ENCODE peak calls at places on chromosomes 3 and 15, in six cellular contexts. One of them, this sample, is unnamed.

GRCh38 chr15:25438601-25439455 is at the start of gene UBE3A:
- DNase-seq in NK-92 treated with Interleukin-12 subunit alpha and Interleukin-12 subunit beta, amount 100 ng/mL, for 24 hours: peak
- DNase-seq in osteocyte: peak
- DNase-seq in IMR-90: peak
- DNase-seq in SIG-M5: no peak
- DNase-seq in activated effector memory CD4-positive, alpha-beta T cell treated with anti-CD3 and anti-CD28 coated beads, Interleukin-2, amount 50 U/mL, for 16 hours: peak
- DNase-seq in this sample: peak

GRCh38 chr3:179093807-179094206 is 22.2 kb upstream of the ZMAT3 start:
- DNase-seq in NK-92 treated with Interleukin-12 subunit alpha and Interleukin-12 subunit beta, amount 100 ng/mL, for 24 hours: no peak
- DNase-seq in osteocyte: no peak
- DNase-seq in IMR-90: peak
- DNase-seq in SIG-M5: no peak
- DNase-seq in activated effector memory CD4-positive, alpha-beta T cell treated with anti-CD3 and anti-CD28 coated beads, Interleukin-2, amount 50 U/mL, for 16 hours: no peak
- DNase-seq in this sample: peak

GRCh38 chr3:174598885-174599439 is 260.2 kb upstream of the NAALADL2 start:
- DNase-seq in NK-92 treated with Interleukin-12 subunit alpha and Interleukin-12 subunit beta, amount 100 ng/mL, for 24 hours: no peak
- DNase-seq in osteocyte: no peak
- DNase-seq in IMR-90: no peak
- DNase-seq in SIG-M5: no peak
- DNase-seq in activated effector memory CD4-positive, alpha-beta T cell treated with anti-CD3 and anti-CD28 coated beads, Interleukin-2, amount 50 U/mL, for 16 hours: no peak
- DNase-seq in this sample: no peak

GRCh38 chr3:73623996-73624362 is 762 bp downstream of the PDZRN3 start:
- DNase-seq in NK-92 treated with Interleukin-12 subunit alpha and Interleukin-12 subunit beta, amount 100 ng/mL, for 24 hours: no peak
- DNase-seq in osteocyte: peak
- DNase-seq in IMR-90: peak
- DNase-seq in SIG-M5: no peak
- DNase-seq in activated effector memory CD4-positive, alpha-beta T cell treated with anti-CD3 and anti-CD28 coated beads, Interleukin-2, amount 50 U/mL, for 16 hours: no peak
- DNase-seq in this sample: no peak

GRCh38 chr3:126414961-126415660 is 20.4 kb downstream of the CFAP100 start:
- DNase-seq in NK-92 treated with Interleukin-12 subunit alpha and Interleukin-12 subunit beta, amount 100 ng/mL, for 24 hours: no peak
- DNase-seq in osteocyte: peak
- DNase-seq in IMR-90: no peak
- DNase-seq in SIG-M5: no peak
- DNase-seq in activated effector memory CD4-positive, alpha-beta T cell treated with anti-CD3 and anti-CD28 coated beads, Interleukin-2, amount 50 U/mL, for 16 hours: no peak
- DNase-seq in this sample: no peak

GRCh38 chr3:64896173-64896925 is 208.5 kb upstream of the ADAMTS9 start:
- DNase-seq in NK-92 treated with Interleukin-12 subunit alpha and Interleukin-12 subunit beta, amount 100 ng/mL, for 24 hours: no peak
- DNase-seq in osteocyte: no peak
- DNase-seq in IMR-90: no peak
- DNase-seq in SIG-M5: no peak
- DNase-seq in activated effector memory CD4-positive, alpha-beta T cell treated with anti-CD3 and anti-CD28 coated beads, Interleukin-2, amount 50 U/mL, for 16 hours: no peak
- DNase-seq in this sample: no peak

GRCh38 chr3:179321585-179322322 is 1.1 kb upstream of the ZNF639 start:
- DNase-seq in NK-92 treated with Interleukin-12 subunit alpha and Interleukin-12 subunit beta, amount 100 ng/mL, for 24 hours: no peak
- DNase-seq in osteocyte: peak
- DNase-seq in IMR-90: peak
- DNase-seq in SIG-M5: no peak
- DNase-seq in activated effector memory CD4-positive, alpha-beta T cell treated with anti-CD3 and anti-CD28 coated beads, Interleukin-2, amount 50 U/mL, for 16 hours: no peak
- DNase-seq in this sample: no peak

GRCh38 chr15:58241872-58242271 is 103.7 kb downstream of the AQP9 start:
- DNase-seq in NK-92 treated with Interleukin-12 subunit alpha and Interleukin-12 subunit beta, amount 100 ng/mL, for 24 hours: no peak
- DNase-seq in osteocyte: no peak
- DNase-seq in IMR-90: no peak
- DNase-seq in SIG-M5: no peak
- DNase-seq in activated effector memory CD4-positive, alpha-beta T cell treated with anti-CD3 and anti-CD28 coated beads, Interleukin-2, amount 50 U/mL, for 16 hours: no peak
- DNase-seq in this sample: no peak

GRCh38 chr3:142861926-142862325 is 27.0 kb downstream of the PCOLCE2 start:
- DNase-seq in NK-92 treated with Interleukin-12 subunit alpha and Interleukin-12 subunit beta, amount 100 ng/mL, for 24 hours: no peak
- DNase-seq in osteocyte: no peak
- DNase-seq in IMR-90: no peak
- DNase-seq in SIG-M5: no peak
- DNase-seq in activated effector memory CD4-positive, alpha-beta T cell treated with anti-CD3 and anti-CD28 coated beads, Interleukin-2, amount 50 U/mL, for 16 hours: no peak
- DNase-seq in this sample: no peak

GRCh38 chr3:4990061-4990460 is 10.8 kb downstream of the BHLHE40 start:
- DNase-seq in NK-92 treated with Interleukin-12 subunit alpha and Interleukin-12 subunit beta, amount 100 ng/mL, for 24 hours: no peak
- DNase-seq in osteocyte: no peak
- DNase-seq in IMR-90: no peak
- DNase-seq in SIG-M5: no peak
- DNase-seq in activated effector memory CD4-positive, alpha-beta T cell treated with anti-CD3 and anti-CD28 coated beads, Interleukin-2, amount 50 U/mL, for 16 hours: no peak
- DNase-seq in this sample: no peak

GRCh38 chr3:9088431-9089353 is 125.4 kb upstream of the RAD18 start:
- DNase-seq in NK-92 treated with Interleukin-12 subunit alpha and Interleukin-12 subunit beta, amount 100 ng/mL, for 24 hours: no peak
- DNase-seq in osteocyte: no peak
- DNase-seq in IMR-90: no peak
- DNase-seq in SIG-M5: no peak
- DNase-seq in activated effector memory CD4-positive, alpha-beta T cell treated with anti-CD3 and anti-CD28 coated beads, Interleukin-2, amount 50 U/mL, for 16 hours: no peak
- DNase-seq in this sample: peak

GRCh38 chr3:50428007-50428633 is 68.8 kb upstream of the TMEM115 start:
- DNase-seq in NK-92 treated with Interleukin-12 subunit alpha and Interleukin-12 subunit beta, amount 100 ng/mL, for 24 hours: no peak
- DNase-seq in osteocyte: no peak
- DNase-seq in IMR-90: no peak
- DNase-seq in SIG-M5: no peak
- DNase-seq in activated effector memory CD4-positive, alpha-beta T cell treated with anti-CD3 and anti-CD28 coated beads, Interleukin-2, amount 50 U/mL, for 16 hours: no peak
- DNase-seq in this sample: no peak

GRCh38 chr15:95996494-95996893 is 334.0 kb upstream of the NR2F2 start:
- DNase-seq in NK-92 treated with Interleukin-12 subunit alpha and Interleukin-12 subunit beta, amount 100 ng/mL, for 24 hours: peak
- DNase-seq in osteocyte: no peak
- DNase-seq in IMR-90: no peak
- DNase-seq in SIG-M5: no peak
- DNase-seq in activated effector memory CD4-positive, alpha-beta T cell treated with anti-CD3 and anti-CD28 coated beads, Interleukin-2, amount 50 U/mL, for 16 hours: no peak
- DNase-seq in this sample: no peak

GRCh38 chr3:126015075-126015474 is 46.1 kb downstream of the ROPN1B start:
- DNase-seq in NK-92 treated with Interleukin-12 subunit alpha and Interleukin-12 subunit beta, amount 100 ng/mL, for 24 hours: no peak
- DNase-seq in osteocyte: no peak
- DNase-seq in IMR-90: no peak
- DNase-seq in SIG-M5: no peak
- DNase-seq in activated effector memory CD4-positive, alpha-beta T cell treated with anti-CD3 and anti-CD28 coated beads, Interleukin-2, amount 50 U/mL, for 16 hours: no peak
- DNase-seq in this sample: no peak

GRCh38 chr3:178966299-178967183 is 105.1 kb downstream of the ZMAT3 start:
- DNase-seq in NK-92 treated with Interleukin-12 subunit alpha and Interleukin-12 subunit beta, amount 100 ng/mL, for 24 hours: no peak
- DNase-seq in osteocyte: no peak
- DNase-seq in IMR-90: peak
- DNase-seq in SIG-M5: no peak
- DNase-seq in activated effector memory CD4-positive, alpha-beta T cell treated with anti-CD3 and anti-CD28 coated beads, Interleukin-2, amount 50 U/mL, for 16 hours: no peak
- DNase-seq in this sample: peak

GRCh38 chr3:126473292-126474168 is 2.2 kb downstream of the ZXDC start:
- DNase-seq in NK-92 treated with Interleukin-12 subunit alpha and Interleukin-12 subunit beta, amount 100 ng/mL, for 24 hours: no peak
- DNase-seq in osteocyte: no peak
- DNase-seq in IMR-90: no peak
- DNase-seq in SIG-M5: no peak
- DNase-seq in activated effector memory CD4-positive, alpha-beta T cell treated with anti-CD3 and anti-CD28 coated beads, Interleukin-2, amount 50 U/mL, for 16 hours: peak
- DNase-seq in this sample: no peak

GRCh38 chr3:169563775-169564059 is 99.8 kb downstream of the MECOM start:
- DNase-seq in NK-92 treated with Interleukin-12 subunit alpha and Interleukin-12 subunit beta, amount 100 ng/mL, for 24 hours: no peak
- DNase-seq in osteocyte: no peak
- DNase-seq in IMR-90: no peak
- DNase-seq in SIG-M5: no peak
- DNase-seq in activated effector memory CD4-positive, alpha-beta T cell treated with anti-CD3 and anti-CD28 coated beads, Interleukin-2, amount 50 U/mL, for 16 hours: no peak
- DNase-seq in this sample: no peak

GRCh38 chr3:129233538-129233937 is 15.9 kb upstream of the COPG1 start:
- DNase-seq in NK-92 treated with Interleukin-12 subunit alpha and Interleukin-12 subunit beta, amount 100 ng/mL, for 24 hours: no peak
- DNase-seq in osteocyte: no peak
- DNase-seq in IMR-90: no peak
- DNase-seq in SIG-M5: peak
- DNase-seq in activated effector memory CD4-positive, alpha-beta T cell treated with anti-CD3 and anti-CD28 coated beads, Interleukin-2, amount 50 U/mL, for 16 hours: no peak
- DNase-seq in this sample: no peak

GRCh38 chr3:28924744-28925360 is 356.0 kb upstream of the RBMS3 start:
- DNase-seq in NK-92 treated with Interleukin-12 subunit alpha and Interleukin-12 subunit beta, amount 100 ng/mL, for 24 hours: no peak
- DNase-seq in osteocyte: no peak
- DNase-seq in IMR-90: no peak
- DNase-seq in SIG-M5: no peak
- DNase-seq in activated effector memory CD4-positive, alpha-beta T cell treated with anti-CD3 and anti-CD28 coated beads, Interleukin-2, amount 50 U/mL, for 16 hours: no peak
- DNase-seq in this sample: no peak

GRCh38 chr3:98778852-98779379 is 15.8 kb downstream of the ST3GAL6 start:
- DNase-seq in NK-92 treated with Interleukin-12 subunit alpha and Interleukin-12 subunit beta, amount 100 ng/mL, for 24 hours: peak
- DNase-seq in osteocyte: no peak
- DNase-seq in IMR-90: peak
- DNase-seq in SIG-M5: peak
- DNase-seq in activated effector memory CD4-positive, alpha-beta T cell treated with anti-CD3 and anti-CD28 coated beads, Interleukin-2, amount 50 U/mL, for 16 hours: no peak
- DNase-seq in this sample: peak

This sample was measured in skeletal muscle cell.